ENCODE peak calls at places on chromosomes 6 and 20, in eight cellular contexts. J, X, N, E, U, B, L and A are unnamed samples. For H3K36me3, the result is how much of the 10 kb centered on the place peaks cover.

GRCh38 chr6:45609141-45609638 is 231.5 kb upstream of the SUPT3H start:
- DNase-seq in J (no peak), X (no peak), N (no peak), E (no peak), U (no peak), B (no peak), L (no peak), A (no peak)

GRCh38 chr6:111874030-111874425 is 776 bp upstream of the FYN start:
- DNase-seq in J (peak), X (no peak), N (no peak), E (no peak), U (no peak), B (no peak), L (peak), A (no peak)

GRCh38 chr6:5152417-5152816 is 67.3 kb downstream of the PPP1R3G start:
- DNase-seq in J (no peak), X (no peak), N (no peak), E (no peak), U (no peak), B (no peak), L (no peak), A (no peak)

GRCh38 chr6:165010556-165011535 is 298.6 kb downstream of the C6orf118 start:
- DNase-seq in J (peak), X (no peak), N (no peak), E (no peak), U (no peak), B (no peak), L (no peak), A (no peak)

GRCh38 chr6:15385521-15385920 is 139.7 kb downstream of the JARID2 start:
- DNase-seq in J (no peak), X (no peak), N (no peak), E (no peak), U (no peak), B (no peak), L (no peak), A (no peak)

GRCh38 chr6:111738156-111738555 is 132.5 kb upstream of the TRAF3IP2 start:
- DNase-seq in J (no peak), X (no peak), N (no peak), E (no peak), U (no peak), B (no peak), L (no peak), A (no peak)

GRCh38 chr6:35461270-35461669 is 6.9 kb upstream of the RPL10A start:
- DNase-seq in J (no peak), X (no peak), N (no peak), E (no peak), U (no peak), B (peak), L (no peak), A (no peak)

GRCh38 chr6:127554435-127555006 is 22.5 kb upstream of the C6orf58 start:
- DNase-seq in J (peak), X (no peak), N (peak), E (no peak), U (no peak), B (no peak), L (peak), A (no peak)

GRCh38 chr6:16045238-16045637 is 83.6 kb upstream of the MYLIP start:
- DNase-seq in J (no peak), X (no peak), N (no peak), E (no peak), U (no peak), B (peak), L (no peak), A (no peak)

GRCh38 chr20:51497542-51498467 is 44.7 kb downstream of the NFATC2 start:
- DNase-seq in J (no peak), X (peak), N (no peak), E (no peak), U (peak), B (no peak), L (peak), A (no peak)

GRCh38 chr20:39631557-39631956 is 669.4 kb downstream of the DHX35 start:
- DNase-seq in J (no peak), X (no peak), N (no peak), E (no peak), U (no peak), B (no peak), L (no peak), A (no peak)

GRCh38 chr6:158666637-158667359 is 16.9 kb downstream of the SYTL3 start:
- DNase-seq in J (no peak), X (no peak), N (no peak), E (no peak), U (no peak), B (peak), L (no peak), A (peak)

GRCh38 chr6:117327149-117328004 is 62.0 kb downstream of the VGLL2 start:
- DNase-seq in J (no peak), X (no peak), N (no peak), E (no peak), U (no peak), B (no peak), L (no peak), A (no peak)

GRCh38 chr6:32604434-32604877 is 14.8 kb upstream of the HLA-DRB1 start:
- DNase-seq in J (no peak), X (peak), N (no peak), E (no peak), U (no peak), B (no peak), L (no peak), A (no peak)

GRCh38 chr6:42644211-42644610 is 78.2 kb downstream of the PRPH2 start:
- DNase-seq in J (no peak), X (no peak), N (no peak), E (no peak), U (no peak), B (no peak), L (no peak), A (no peak)

GRCh38 chr6:140045116-140045515 is 670.7 kb upstream of the CITED2 start:
- DNase-seq in J (no peak), X (no peak), N (no peak), E (no peak), U (no peak), B (no peak), L (no peak), A (no peak)

GRCh38 chr6:14601490-14601889 is 483.9 kb downstream of the CD83 start:
- DNase-seq in J (no peak), X (no peak), N (no peak), E (no peak), U (no peak), B (no peak), L (no peak), A (no peak)

GRCh38 chr20:34539756-34540155 is 18.8 kb upstream of the MAP1LC3A start:
- DNase-seq in J (no peak), X (no peak), N (no peak), E (no peak), U (peak), B (no peak), L (no peak), A (no peak)

DNA sequence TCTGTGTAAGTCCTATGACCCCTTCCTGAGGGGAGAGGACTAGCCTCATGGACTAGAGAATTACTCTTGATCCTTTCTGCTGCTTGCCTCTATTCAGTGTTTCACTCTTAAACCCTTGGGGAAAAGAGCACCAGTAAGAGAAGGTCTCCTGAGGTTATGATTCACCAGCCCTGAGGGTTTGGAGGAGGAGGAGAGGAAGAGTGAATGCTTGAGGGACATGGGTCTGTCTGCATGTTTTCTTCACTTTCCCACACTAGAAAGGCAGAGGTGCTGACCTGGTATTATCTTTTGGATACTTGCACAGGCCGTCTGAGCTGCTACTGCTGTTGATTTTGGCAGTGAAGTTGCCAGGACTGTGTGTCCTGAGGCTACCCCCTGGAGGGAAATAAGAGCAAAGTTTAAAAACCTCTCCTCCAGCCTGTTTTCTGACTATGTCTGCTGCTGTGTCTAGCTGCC is 78.3 kb downstream of the CD109 start:
- DNase-seq in J (no peak), X (peak), N (peak), E (no peak), U (no peak), B (no peak), L (peak), A (no peak)
- TF ChIP-seq POLR2AphosphoS5 in J (no peak), X (no peak), N (no peak), E (peak), U (no peak), B (peak), L (no peak), A (no peak)

GRCh38 chr6:13120483-13121482 is 207.6 kb downstream of the TBC1D7 start:
- DNase-seq in J (peak), X (no peak), N (no peak), E (no peak), U (no peak), B (no peak), L (no peak), A (no peak)
- H3K27ac ChIP-seq in J (no peak), X (no peak), N (no peak), E (no peak), U (no peak), B (no peak), L (no peak), A (no peak)

DNA sequence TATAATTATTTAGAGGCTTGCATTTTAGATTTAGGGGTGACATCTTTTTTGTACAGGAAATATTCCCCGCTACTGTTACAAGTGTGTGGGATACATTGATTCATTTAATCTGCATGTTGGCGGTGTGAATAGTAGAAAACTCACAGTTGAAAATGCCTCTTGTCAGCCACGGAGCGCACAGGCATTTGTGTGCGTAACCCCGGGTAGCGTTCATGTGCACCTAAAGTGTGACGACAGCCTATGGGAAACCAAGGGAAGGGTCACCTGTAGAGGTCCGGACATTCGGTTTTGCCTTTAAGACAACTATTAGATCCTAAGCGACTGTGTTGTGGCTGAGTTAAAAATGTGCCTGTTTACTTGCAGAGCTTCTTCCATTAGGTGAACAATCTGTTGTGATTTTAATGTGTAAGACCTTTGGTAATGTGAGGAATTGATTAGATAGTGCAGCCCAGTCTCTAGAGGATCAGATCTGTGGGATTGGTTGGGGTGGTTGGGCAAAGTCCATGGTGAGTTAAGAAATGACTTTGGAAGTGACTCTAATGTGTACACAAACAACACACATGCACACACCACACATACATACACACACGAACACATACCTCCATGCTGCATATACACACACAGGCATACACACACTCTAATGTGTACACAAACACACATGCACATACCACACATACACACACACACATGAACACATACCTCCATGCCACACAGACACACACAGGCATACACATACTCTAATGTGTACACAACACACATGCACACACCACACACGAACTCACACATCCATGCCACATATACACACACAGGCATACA is 15.7 kb downstream of the ERMARD start:
- DNase-seq in J (no peak), X (no peak), N (no peak), E (no peak), U (no peak), B (no peak), L (no peak), A (no peak)
- H3K36me3 ChIP-seq in J (under half), X (under half), N (under half), E (under half), U (under half), B (under half), L (under half), A (under half)

GRCh38 chr6:31149827-31150447 is 7.7 kb downstream of the CCHCR1 start:
- DNase-seq in J (no peak), X (no peak), N (no peak), E (no peak), U (no peak), B (no peak), L (no peak), A (no peak)
- TF ChIP-seq POLR2AphosphoS5 in J (no peak), X (no peak), N (no peak), E (no peak), U (no peak), B (peak), L (no peak), A (no peak)

GRCh38 chr20:37915434-37915787 is 12.5 kb downstream of the VSTM2L start:
- DNase-seq in J (peak), X (no peak), N (no peak), E (no peak), U (no peak), B (no peak), L (no peak), A (no peak)
- H3K27ac ChIP-seq in J (no peak), X (no peak), N (no peak), E (no peak), U (peak), B (no peak), L (no peak), A (no peak)

DNA sequence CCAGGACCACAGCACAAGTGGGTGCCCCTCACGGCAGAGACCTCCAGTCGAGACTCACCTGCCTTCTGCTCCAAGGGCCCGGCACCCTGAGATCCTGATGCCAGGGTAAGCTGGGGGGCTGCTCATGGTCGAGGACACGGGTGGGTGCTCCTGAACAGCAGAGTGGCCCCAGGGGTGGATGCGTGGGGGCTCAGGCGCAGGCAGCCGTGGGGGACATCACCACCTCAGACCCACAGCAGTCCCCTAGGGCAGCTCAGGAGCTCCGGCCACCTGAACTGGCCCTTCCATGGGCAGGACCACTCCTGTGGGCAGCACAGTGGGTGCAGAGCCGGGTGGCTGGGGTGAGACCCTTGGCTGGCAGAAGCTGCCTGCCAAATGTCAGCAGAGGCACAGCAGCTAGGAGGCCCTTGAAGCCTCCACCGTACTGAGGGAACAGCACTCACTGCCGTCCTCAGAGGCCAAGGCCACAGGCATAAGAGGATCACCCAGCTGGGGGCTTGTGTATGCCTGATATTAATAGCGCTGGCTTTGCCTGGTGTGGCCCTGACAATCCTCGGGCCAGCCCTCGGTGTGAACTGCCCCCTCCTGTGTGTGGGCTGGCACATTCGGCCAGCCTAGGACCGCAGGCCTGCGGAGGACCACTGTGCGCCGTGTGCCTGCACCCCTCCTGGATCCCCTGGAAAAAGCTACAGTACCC is 5.4 kb downstream of the UCKL1 start:
- DNase-seq in J (no peak), X (no peak), N (no peak), E (no peak), U (peak), B (no peak), L (no peak), A (no peak)
- H3K36me3 ChIP-seq in J (under half), X (under half), N (under half), E (under half), U (under half), B (under half), L (under half), A (under half)

DNA sequence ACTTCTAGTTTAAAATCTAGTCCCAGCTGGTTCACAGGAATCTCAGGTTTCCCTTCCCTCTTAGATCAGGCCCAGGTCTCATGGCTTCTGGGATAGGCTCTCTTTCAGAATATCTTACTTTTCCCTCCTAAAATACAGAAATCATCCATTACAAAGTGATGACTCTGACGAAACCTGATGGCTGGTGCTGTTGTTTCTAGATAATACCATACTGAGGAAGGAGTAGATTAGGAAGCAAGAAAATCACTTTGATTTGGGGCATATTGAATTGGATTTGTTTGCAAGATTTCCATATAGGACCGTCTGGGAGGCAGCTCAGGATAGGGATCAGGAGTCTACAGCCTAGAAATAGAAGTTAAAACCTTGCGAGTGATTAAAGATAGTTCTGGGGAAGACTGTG is 3.6 kb downstream of the ZKSCAN3 start:
- DNase-seq in J (no peak), X (no peak), N (no peak), E (no peak), U (no peak), B (no peak), L (no peak), A (no peak)
- TF ChIP-seq POLR2AphosphoS5 in J (no peak), X (no peak), N (no peak), E (no peak), U (no peak), B (no peak), L (no peak), A (no peak)

GRCh38 chr20:38091447-38092216 is 58.1 kb downstream of the RPRD1B start:
- DNase-seq in J (no peak), X (peak), N (no peak), E (no peak), U (no peak), B (no peak), L (no peak), A (no peak)
- H3K27ac ChIP-seq in J (no peak), X (peak), N (no peak), E (no peak), U (peak), B (no peak), L (no peak), A (no peak)

GRCh38 chr6:74492587-74492986 is 713.3 kb downstream of the COL12A1 start:
- DNase-seq in J (no peak), X (no peak), N (no peak), E (no peak), U (no peak), B (no peak), L (no peak), A (no peak)
- H3K36me3 ChIP-seq in J (under half), X (under half), N (under half), E (under half), U (under half), B (under half), L (under half), A (under half)

GRCh38 chr20:56656632-56657031 is 27.5 kb downstream of the TFAP2C start:
- DNase-seq in J (no peak), X (no peak), N (no peak), E (no peak), U (no peak), B (no peak), L (no peak), A (no peak)
- TF ChIP-seq POLR2AphosphoS5 in J (no peak), X (no peak), N (no peak), E (no peak), U (no peak), B (no peak), L (no peak), A (no peak)